ENCODE peak calls at places on chromosomes 4 and X, in four cellular contexts. O is neural crest cell; M is ureter; E is stimulated activated CD4-positive, alpha-beta T cell treated with anti-CD3 and anti-CD28 coated beads, Interleukin-4, amount 100 ng/mL, for 24 hours. N is an unnamed sample.

GRCh38 chr4:185039508-185040273 is 21.4 kb downstream of the HELT start:
- DNase-seq in M (peak), E (peak), O (peak), N (no peak)

GRCh38 chr4:115090483-115091075 is 22.8 kb downstream of the NDST4 start:
- DNase-seq in O (no peak), E (no peak), M (no peak), N (no peak)

GRCh38 chr4:168724960-168725359 is 228.1 kb downstream of the PALLD start:
- DNase-seq in E (no peak), M (no peak), O (no peak), N (no peak)

GRCh38 chrX:149513713-149514427 is 8.8 kb upstream of the IDS start:
- DNase-seq in O (no peak), E (no peak), M (no peak), N (no peak)

GRCh38 chr4:120544838-120545237 is 377.7 kb downstream of the PRDM5 start:
- DNase-seq in O (no peak), E (no peak), M (no peak), N (no peak)

GRCh38 chr4:99843413-99843812 is 26.8 kb downstream of the DAPP1 start:
- DNase-seq in O (no peak), E (no peak), M (no peak), N (no peak)

GRCh38 chr4:67087897-67088296 is 457.4 kb downstream of the CENPC start:
- DNase-seq in O (peak), M (no peak), E (peak), N (peak)

GRCh38 chrX:125404667-125405160 is 85.0 kb downstream of the TEX13C start:
- DNase-seq in M (no peak), O (no peak), E (no peak), N (no peak)

GRCh38 chrX:65932173-65933084 is 107.5 kb downstream of the VSIG4 start:
- DNase-seq in M (no peak), E (peak), O (peak), N (no peak)

GRCh38 chr4:139746430-139746829 is 80.8 kb downstream of the MGST2 start:
- DNase-seq in O (no peak), M (no peak), E (no peak), N (no peak)

GRCh38 chr4:167100120-167100519 is 134.2 kb downstream of the SPOCK3 start:
- DNase-seq in O (no peak), M (no peak), E (no peak), N (no peak)

GRCh38 chr4:88747351-88747750 is 49.7 kb upstream of the NAP1L5 start:
- DNase-seq in O (no peak), M (no peak), E (no peak), N (no peak)

GRCh38 chr4:135240796-135241195 is 1039.2 kb upstream of the PABPC4L start:
- DNase-seq in O (no peak), M (no peak), E (no peak), N (no peak)

GRCh38 chr4:94595880-94596483 is 144.2 kb downstream of the PDLIM5 start:
- DNase-seq in M (no peak), O (no peak), E (no peak), N (peak)

GRCh38 chr4:114208747-114209146 is 229.3 kb upstream of the ARSJ start:
- DNase-seq in M (no peak), O (no peak), E (no peak), N (no peak)

GRCh38 chr4:86950835-86951525 is 16.2 kb downstream of the AFF1 start:
- DNase-seq in M (no peak), O (no peak), E (no peak), N (no peak)

GRCh38 chr4:171565130-171565788 is 247.9 kb upstream of the GALNTL6 start:
- DNase-seq in E (no peak), M (no peak), O (no peak), N (no peak)

GRCh38 chrX:85851418-85851817 is 195.9 kb downstream of the CHM start:
- DNase-seq in E (peak), O (no peak), M (no peak), N (no peak)

GRCh38 chr4:187814737-187815465 is 180.7 kb upstream of the ZFP42 start:
- DNase-seq in M (peak), O (no peak), E (no peak), N (no peak)

GRCh38 chr4:112736718-112737135 is 99.8 kb downstream of the LARP7 start:
- DNase-seq in M (no peak), E (no peak), O (no peak), N (no peak)

GRCh38 chr4:1297456-1298325 is 8.0 kb downstream of the MAEA start:
- DNase-seq in O (no peak), E (no peak), M (no peak), N (no peak)

GRCh38 chrX:14920196-14920595 is 47.0 kb downstream of the MOSPD2 start:
- DNase-seq in E (no peak), M (no peak), O (no peak), N (no peak)

GRCh38 chr4:167021545-167022155 is 212.6 kb downstream of the SPOCK3 start:
- DNase-seq in M (peak), O (peak), E (peak), N (peak)

GRCh38 chrX:88425739-88426138 is 321.3 kb upstream of the CPXCR1 start:
- DNase-seq in M (no peak), E (no peak), O (no peak), N (no peak)

GRCh38 chr4:138669479-138670165 is 346.0 kb upstream of the NOCT start:
- DNase-seq in O (no peak), M (no peak), E (no peak), N (no peak)

GRCh38 chrX:140432328-140433025 is 72.4 kb downstream of the SOX3 start:
- DNase-seq in O (no peak), M (no peak), E (no peak), N (no peak)

GRCh38 chr4:38958453-38958852 is 73.8 kb downstream of the TMEM156 start:
- DNase-seq in E (no peak), O (no peak), M (no peak), N (no peak)

GRCh38 chr4:176635372-176636261 is 157.1 kb downstream of the VEGFC start:
- DNase-seq in M (no peak), E (no peak), O (no peak), N (no peak)

GRCh38 chr4:27759621-27760020 is 899.0 kb downstream of the STIM2 start:
- DNase-seq in O (no peak), E (no peak), M (no peak), N (no peak)

GRCh38 chrX:17456526-17456925 is 81.5 kb downstream of the NHS start:
- DNase-seq in M (no peak), O (no peak), E (no peak), N (no peak)

GRCh38 chr4:111854494-111855087 is 290.7 kb upstream of the FAM241A start:
- DNase-seq in E (no peak), O (peak), M (no peak), N (peak)

GRCh38 chrX:2360731-2361130 is 140.0 kb downstream of the DHRSX start:
- DNase-seq in E (no peak), M (no peak), O (no peak), N (no peak)

GRCh38 chr4:15765910-15766703 is 12.0 kb upstream of the CD38 start:
- DNase-seq in E (peak), O (no peak), M (no peak), N (no peak)

GRCh38 chr4:89752932-89753598 is 83.9 kb downstream of the SNCA start:
- DNase-seq in E (no peak), M (no peak), O (no peak), N (no peak)

GRCh38 chr4:63370997-63371396 is 1038.3 kb downstream of the TECRL start:
- DNase-seq in E (no peak), O (no peak), M (no peak), N (no peak)

GRCh38 chrX:77434949-77435348 is 12.2 kb upstream of the FGF16 start:
- DNase-seq in O (no peak), E (no peak), M (no peak), N (no peak)

GRCh38 chrX:41332005-41332404 is 2.0 kb upstream of the DDX3X start:
- DNase-seq in M (no peak), O (no peak), E (no peak), N (no peak)

GRCh38 chrX:35149517-35149916 is 206.9 kb downstream of the FAM47B start:
- DNase-seq in M (no peak), E (no peak), O (no peak), N (no peak)

N was measured in NT2/D1.